ENCODE peak calls at places on chromosomes 7 and 10, in four cellular contexts. A is ascending aorta, D is GM20000, Z is prostate gland. G is an unnamed sample.

GRCh38 chr7:80721880-80722595 is 83.6 kb downstream of the CD36 start:
- DNase-seq in A (no peak), D (no peak), Z (no peak), G (no peak)

GRCh38 chr10:30594077-30594476 is 35.5 kb downstream of the LYZL2 start:
- DNase-seq in A (no peak), D (no peak), Z (no peak), G (no peak)

GRCh38 chr7:92835851-92836488 is 403 bp downstream of the CDK6 start:
- DNase-seq in A (peak; percentile 64), D (peak; percentile 55), Z (peak; percentile 10), G (no peak)

GRCh38 chr10:69734416-69734796 is 67.3 kb upstream of the COL13A1 start:
- DNase-seq in A (no peak), D (no peak), Z (no peak), G (no peak)

GRCh38 chr7:142476077-142476476 is 218.2 kb upstream of the PRSS58 start:
- DNase-seq in A (no peak), D (no peak), Z (no peak), G (no peak)

GRCh38 chr7:20033621-20034200 is 183.5 kb downstream of the MACC1 start:
- DNase-seq in A (no peak), D (no peak), Z (no peak), G (no peak)

GRCh38 chr10:46020871-46021553 is 9.4 kb downstream of the NCOA4 start:
- DNase-seq in A (no peak), D (no peak), Z (no peak), G (no peak)

GRCh38 chr10:86598151-86598550 is 56.2 kb upstream of the OPN4 start:
- DNase-seq in A (peak; percentile 28), D (no peak), Z (no peak), G (no peak)

GRCh38 chr7:123355576-123356195 is 155.9 kb upstream of the SLC13A1 start:
- DNase-seq in A (no peak), D (no peak), Z (no peak), G (no peak)

GRCh38 chr10:34343764-34344163 is 471.3 kb downstream of the PARD3 start:
- DNase-seq in A (no peak), D (no peak), Z (no peak), G (no peak)

GRCh38 chr10:124364674-124365073 is 54.0 kb downstream of the OAT start:
- DNase-seq in A (no peak), D (no peak), Z (peak; percentile 72), G (no peak)

GRCh38 chr10:92068900-92069299 is 145.3 kb downstream of the BTAF1 start:
- DNase-seq in A (no peak), D (no peak), Z (no peak), G (no peak)

GRCh38 chr7:51080622-51081269 is 235.9 kb downstream of the COBL start:
- DNase-seq in A (no peak), D (no peak), Z (no peak), G (no peak)

GRCh38 chr10:132922872-132923271 is 19.5 kb downstream of the CFAP46 start:
- DNase-seq in A (no peak), D (no peak), Z (no peak), G (no peak)

GRCh38 chr7:94366827-94367226 is 27.9 kb upstream of the COL1A2 start:
- DNase-seq in A (no peak), D (no peak), Z (no peak), G (no peak)

GRCh38 chr7:37732253-37732652 is 48.7 kb downstream of the GPR141 start:
- DNase-seq in A (peak; percentile 67), D (peak; percentile 59), Z (peak; percentile 12), G (no peak)

GRCh38 chr7:3112499-3113134 is 69.0 kb upstream of the CARD11 start:
- DNase-seq in A (no peak), D (no peak), Z (no peak), G (no peak)

GRCh38 chr10:90319188-90319914 is 538.5 kb downstream of the HTR7 start:
- DNase-seq in A (no peak), D (peak; percentile 14), Z (no peak), G (no peak)

GRCh38 chr7:152989889-152990380 is 230.4 kb downstream of the ACTR3B start:
- DNase-seq in A (no peak), D (no peak), Z (no peak), G (no peak)

GRCh38 chr7:151745090-151745638 is 131.8 kb downstream of the PRKAG2 start:
- DNase-seq in A (peak; percentile 94), D (no peak), Z (no peak), G (no peak)

GRCh38 chr10:3636356-3637181 is 148.4 kb downstream of the KLF6 start:
- DNase-seq in A (no peak), D (no peak), Z (no peak), G (no peak)

GRCh38 chr7:17021205-17021604 is 139.4 kb upstream of the AGR3 start:
- DNase-seq in A (no peak), D (no peak), Z (peak; percentile 61), G (no peak)

GRCh38 chr7:113917840-113918239 is 969 bp downstream of the PPP1R3A start:
- DNase-seq in A (no peak), D (no peak), Z (no peak), G (no peak)

GRCh38 chr10:35584946-35585345 is 20.2 kb upstream of the GJD4 start:
- DNase-seq in A (no peak), D (no peak), Z (no peak), G (no peak)

GRCh38 chr7:158779061-158779992 is 50.0 kb downstream of the ESYT2 start:
- DNase-seq in A (no peak), D (no peak), Z (peak; percentile 24), G (no peak)

GRCh38 chr7:41058986-41059741 is 643.7 kb downstream of the INHBA start:
- DNase-seq in A (no peak), D (no peak), Z (no peak), G (no peak)

GRCh38 chr7:106568680-106569499 is 92.1 kb downstream of the CCDC71L start:
- DNase-seq in A (no peak), D (no peak), Z (peak; percentile 34), G (no peak)

GRCh38 chr10:84896909-84897308 is 568.5 kb downstream of the CCSER2 start:
- DNase-seq in A (no peak), D (no peak), Z (no peak), G (no peak)

GRCh38 chr7:83347836-83348482 is 185.3 kb upstream of the PCLO start:
- DNase-seq in A (no peak), D (no peak), Z (no peak), G (no peak)

GRCh38 chr10:71278691-71279588 is 40.1 kb upstream of the SLC29A3 start:
- DNase-seq in A (no peak), D (no peak), Z (no peak), G (no peak)

GRCh38 chr10:52703898-52704297 is 68.7 kb downstream of the MBL2 start:
- DNase-seq in A (no peak), D (no peak), Z (no peak), G (no peak)

GRCh38 chr7:87119581-87119980 is 32.7 kb upstream of the DMTF1 start:
- DNase-seq in A (no peak), D (no peak), Z (no peak), G (no peak)

GRCh38 chr7:13279854-13280435 is 592.5 kb downstream of the ARL4A start:
- DNase-seq in A (no peak), D (no peak), Z (no peak), G (no peak)

GRCh38 chr7:13282377-13282980 is 595.0 kb downstream of the ARL4A start:
- DNase-seq in A (no peak), D (no peak), Z (no peak), G (no peak)

GRCh38 chr7:13278020-13278419 is 590.6 kb downstream of the ARL4A start:
- DNase-seq in A (no peak), D (no peak), Z (no peak), G (no peak)

DNA sequence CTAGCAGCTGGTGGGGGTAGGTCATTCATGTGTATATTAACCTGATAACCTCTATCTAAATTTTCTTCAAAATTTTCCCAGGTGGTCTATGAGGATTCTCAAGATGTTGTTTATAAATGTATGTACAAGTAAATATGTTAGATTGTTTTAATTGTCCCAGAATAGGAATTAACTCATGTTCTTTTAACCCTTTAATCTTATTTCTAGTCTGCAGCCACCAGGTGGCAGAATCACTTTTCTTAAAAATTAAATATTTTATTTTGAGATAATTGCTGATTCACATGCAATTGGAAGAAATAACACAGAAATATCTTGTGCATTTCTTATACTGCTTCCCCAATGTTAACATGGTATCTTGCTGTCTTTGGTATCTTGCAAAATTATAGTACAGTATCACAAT is 589.5 kb downstream of the ARL4A start:
- DNase-seq in A (no peak), D (no peak), Z (no peak), G (no peak)
- TF ChIP-seq CTCF in A (no peak), D (no peak), Z (no peak), G (no peak)

DNA sequence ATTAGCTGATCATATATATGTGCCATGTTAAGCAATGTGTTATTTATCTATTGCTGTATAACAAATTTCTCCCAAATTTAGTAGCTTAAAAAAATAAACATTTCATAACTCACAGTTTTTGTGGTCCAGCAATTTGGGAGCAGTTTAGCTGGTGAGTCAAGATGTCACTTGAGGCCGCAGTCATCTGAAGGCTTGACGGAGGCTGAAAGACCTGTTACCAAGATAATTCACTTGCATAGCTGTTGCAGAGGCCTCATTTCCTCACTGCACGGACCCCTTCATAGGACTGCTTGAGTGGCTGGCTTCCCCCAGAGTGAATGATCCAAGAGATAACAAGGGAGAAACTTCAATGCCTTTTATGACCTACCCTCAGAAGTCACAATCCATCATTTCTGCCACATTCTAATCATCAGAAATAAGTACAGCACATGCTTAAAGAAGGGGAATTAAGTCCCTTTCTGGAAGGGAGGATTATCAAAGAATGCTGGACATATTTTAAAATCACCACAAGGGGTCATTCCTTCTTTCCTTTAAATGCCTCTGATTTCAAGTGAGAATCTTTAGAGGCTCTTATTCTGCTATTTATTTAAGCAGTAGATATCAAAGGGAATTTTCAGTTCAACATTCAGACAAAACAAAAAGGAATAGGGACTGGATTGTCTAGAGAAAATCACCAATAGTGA is 10.5 kb upstream of the SRPK2 start:
- DNase-seq in A (no peak), D (no peak), Z (no peak), G (no peak)
- TF ChIP-seq CTCF in A (no peak), D (no peak), Z (no peak), G (no peak)

DNA sequence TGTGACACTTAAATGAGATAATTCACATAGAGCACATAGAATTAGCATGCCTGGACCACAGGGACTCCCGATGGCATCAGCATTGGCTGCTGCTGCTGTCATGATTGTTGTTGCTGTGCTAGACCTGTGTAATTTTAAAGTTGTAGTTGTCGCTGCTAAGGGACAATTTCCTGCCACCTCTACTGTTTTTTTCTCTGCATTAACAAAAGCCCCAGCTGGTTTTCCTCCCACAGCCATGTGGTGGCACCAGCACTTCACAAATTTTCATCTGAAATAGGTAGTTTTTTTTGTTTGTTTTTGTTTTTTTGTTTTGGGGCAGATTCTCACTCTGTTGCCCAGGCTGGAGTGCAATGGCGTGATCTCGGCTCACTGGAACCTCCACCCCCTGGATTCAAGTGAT is 25.4 kb upstream of the PRXL2A start:
- DNase-seq in A (no peak), D (peak; percentile 61), Z (peak; percentile 21), G (no peak)
- TF ChIP-seq CTCF in A (peak; percentile 72), D (peak; percentile 45), Z (no peak), G (no peak)

GRCh38 chr10:60335708-60336107 is 54.0 kb downstream of the ANK3 start:
- DNase-seq in A (no peak), D (no peak), Z (no peak), G (no peak)
- TF ChIP-seq CTCF in A (peak; percentile 20), D (peak; percentile 3), Z (no peak), G (no peak)